ENCODE peak calls at places on chromosomes 6 and 20, in six cellular contexts. One of them, this sample, is unnamed. For H3K36me3, the result is how much of the 10 kb centered on the place peaks cover.

GRCh38 chr20:52340036-52340634 is 148.6 kb upstream of the ZFP64 start:
- DNase-seq in psoas muscle: no peak
- DNase-seq in body of pancreas: no peak
- DNase-seq in uterus: no peak
- DNase-seq in IMR-90: no peak
- DNase-seq in stomach: no peak
- DNase-seq in this sample: no peak

GRCh38 chr20:1269235-1269634 is 3.1 kb downstream of the SNPH start:
- DNase-seq in psoas muscle: no peak
- DNase-seq in body of pancreas: no peak
- DNase-seq in uterus: no peak
- DNase-seq in IMR-90: no peak
- DNase-seq in stomach: no peak
- DNase-seq in this sample: no peak

GRCh38 chr6:39929039-39929732 is 5.1 kb downstream of the MOCS1 start:
- DNase-seq in psoas muscle: no peak
- DNase-seq in body of pancreas: no peak
- DNase-seq in uterus: no peak
- DNase-seq in IMR-90: no peak
- DNase-seq in stomach: no peak
- DNase-seq in this sample: no peak

GRCh38 chr20:20010639-20011500 is 6.3 kb upstream of the NAA20 start:
- DNase-seq in psoas muscle: no peak
- DNase-seq in body of pancreas: no peak
- DNase-seq in uterus: no peak
- DNase-seq in IMR-90: peak
- DNase-seq in stomach: no peak
- DNase-seq in this sample: no peak

GRCh38 chr6:64505312-64505711 is 869.7 kb downstream of the PHF3 start:
- DNase-seq in psoas muscle: no peak
- DNase-seq in body of pancreas: no peak
- DNase-seq in uterus: no peak
- DNase-seq in IMR-90: no peak
- DNase-seq in stomach: no peak
- DNase-seq in this sample: peak

GRCh38 chr6:18386302-18386976 is 711 bp upstream of the RNF144B start:
- DNase-seq in psoas muscle: peak
- DNase-seq in body of pancreas: no peak
- DNase-seq in uterus: no peak
- DNase-seq in IMR-90: peak
- DNase-seq in stomach: peak
- DNase-seq in this sample: no peak

GRCh38 chr6:132147530-132148011 is 196.4 kb upstream of the CCN2 start:
- DNase-seq in psoas muscle: no peak
- DNase-seq in body of pancreas: no peak
- DNase-seq in uterus: no peak
- DNase-seq in IMR-90: peak
- DNase-seq in stomach: no peak
- DNase-seq in this sample: no peak

GRCh38 chr6:10567256-10568041 is 46.3 kb downstream of the GCNT2 start:
- DNase-seq in psoas muscle: no peak
- DNase-seq in body of pancreas: no peak
- DNase-seq in uterus: no peak
- DNase-seq in IMR-90: no peak
- DNase-seq in stomach: no peak
- DNase-seq in this sample: no peak

GRCh38 chr6:107676002-107676401 is 148.1 kb downstream of the SCML4 start:
- DNase-seq in psoas muscle: no peak
- DNase-seq in body of pancreas: no peak
- DNase-seq in uterus: peak
- DNase-seq in IMR-90: no peak
- DNase-seq in stomach: no peak
- DNase-seq in this sample: no peak

GRCh38 chr6:110285306-110286060 is 72.7 kb downstream of the METTL24 start:
- DNase-seq in psoas muscle: no peak
- DNase-seq in body of pancreas: no peak
- DNase-seq in uterus: no peak
- DNase-seq in IMR-90: no peak
- DNase-seq in stomach: peak
- DNase-seq in this sample: no peak

GRCh38 chr20:23638309-23638708 is 554 bp upstream of the CST3 start:
- DNase-seq in psoas muscle: no peak
- DNase-seq in body of pancreas: no peak
- DNase-seq in uterus: no peak
- DNase-seq in IMR-90: no peak
- DNase-seq in stomach: no peak
- DNase-seq in this sample: no peak

GRCh38 chr6:141133346-141133745 is 999.4 kb upstream of the GJE1 start:
- DNase-seq in psoas muscle: no peak
- DNase-seq in body of pancreas: no peak
- DNase-seq in uterus: no peak
- DNase-seq in IMR-90: peak
- DNase-seq in stomach: no peak
- DNase-seq in this sample: no peak

GRCh38 chr6:35681298-35681697 is 7.4 kb downstream of the FKBP5 start:
- DNase-seq in psoas muscle: no peak
- DNase-seq in body of pancreas: no peak
- DNase-seq in uterus: no peak
- DNase-seq in IMR-90: no peak
- DNase-seq in stomach: no peak
- DNase-seq in this sample: no peak

GRCh38 chr6:70790483-70790882 is 122.8 kb downstream of the SMAP1 start:
- DNase-seq in psoas muscle: no peak
- DNase-seq in body of pancreas: no peak
- DNase-seq in uterus: no peak
- DNase-seq in IMR-90: no peak
- DNase-seq in stomach: no peak
- DNase-seq in this sample: no peak

GRCh38 chr6:15893556-15894253 is 230.9 kb upstream of the DTNBP1 start:
- DNase-seq in psoas muscle: no peak
- DNase-seq in body of pancreas: no peak
- DNase-seq in uterus: no peak
- DNase-seq in IMR-90: peak
- DNase-seq in stomach: no peak
- DNase-seq in this sample: no peak

GRCh38 chr6:165616116-165616515 is 46.9 kb downstream of the PDE10A start:
- DNase-seq in psoas muscle: no peak
- DNase-seq in body of pancreas: no peak
- DNase-seq in uterus: no peak
- DNase-seq in IMR-90: peak
- DNase-seq in stomach: no peak
- DNase-seq in this sample: no peak

GRCh38 chr6:113723182-113723581 is 134.0 kb upstream of the MARCKS start:
- DNase-seq in psoas muscle: no peak
- DNase-seq in body of pancreas: no peak
- DNase-seq in uterus: no peak
- DNase-seq in IMR-90: peak
- DNase-seq in stomach: no peak
- DNase-seq in this sample: no peak

GRCh38 chr20:36604952-36605308 is 649 bp upstream of the RAB5IF start:
- DNase-seq in psoas muscle: peak
- DNase-seq in body of pancreas: peak
- DNase-seq in uterus: peak
- DNase-seq in IMR-90: no peak
- DNase-seq in stomach: peak
- DNase-seq in this sample: peak

GRCh38 chr20:17419459-17419858 is 111.7 kb downstream of the BFSP1 start:
- DNase-seq in psoas muscle: no peak
- DNase-seq in body of pancreas: no peak
- DNase-seq in uterus: no peak
- DNase-seq in IMR-90: no peak
- DNase-seq in stomach: no peak
- DNase-seq in this sample: no peak

GRCh38 chr6:35727206-35727934 is 9.5 kb upstream of the ARMC12 start:
- DNase-seq in psoas muscle: peak
- DNase-seq in body of pancreas: peak
- DNase-seq in uterus: peak
- DNase-seq in IMR-90: peak
- DNase-seq in stomach: peak
- DNase-seq in this sample: no peak

GRCh38 chr20:20549267-20549612 is 163.2 kb downstream of the RALGAPA2 start:
- DNase-seq in psoas muscle: no peak
- DNase-seq in body of pancreas: peak
- DNase-seq in uterus: no peak
- DNase-seq in IMR-90: no peak
- DNase-seq in stomach: peak
- DNase-seq in this sample: no peak

GRCh38 chr20:40694246-40694645 is 5.2 kb upstream of the MAFB start:
- DNase-seq in psoas muscle: no peak
- DNase-seq in body of pancreas: no peak
- DNase-seq in uterus: no peak
- DNase-seq in IMR-90: no peak
- DNase-seq in stomach: no peak
- DNase-seq in this sample: no peak

GRCh38 chr20:50408526-50409364 is 101.4 kb upstream of the PTPN1 start:
- DNase-seq in psoas muscle: no peak
- DNase-seq in body of pancreas: no peak
- DNase-seq in uterus: no peak
- DNase-seq in IMR-90: no peak
- DNase-seq in stomach: no peak
- DNase-seq in this sample: no peak

GRCh38 chr6:3372184-3372846 is 84.5 kb downstream of the SLC22A23 start:
- DNase-seq in psoas muscle: no peak
- DNase-seq in body of pancreas: no peak
- DNase-seq in uterus: no peak
- DNase-seq in IMR-90: no peak
- DNase-seq in stomach: no peak
- DNase-seq in this sample: no peak
- TF ChIP-seq CTCF in psoas muscle: no peak
- TF ChIP-seq CTCF in body of pancreas: no peak
- TF ChIP-seq CTCF in uterus: no peak
- TF ChIP-seq CTCF in IMR-90: no peak
- TF ChIP-seq CTCF in stomach: no peak
- TF ChIP-seq CTCF in this sample: no peak

DNA sequence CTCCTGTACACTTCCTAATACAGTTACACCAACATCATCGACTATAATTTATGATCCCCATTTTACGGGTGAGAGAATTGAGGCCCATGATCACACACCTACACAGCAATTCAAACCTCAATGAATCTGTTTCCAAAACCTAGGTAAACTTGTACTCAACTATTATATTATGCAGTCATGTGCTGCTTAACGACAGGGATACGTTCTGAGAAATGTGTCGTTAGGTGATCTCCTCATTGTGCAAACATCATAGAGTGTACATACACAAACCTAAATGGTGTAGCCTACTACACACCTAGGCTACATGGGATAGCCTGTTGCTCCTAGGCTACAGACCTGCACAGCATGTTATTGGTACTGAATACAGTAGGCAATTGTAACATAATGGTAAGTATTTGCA is 385.6 kb downstream of the ARHGAP18 start:
- DNase-seq in psoas muscle: no peak
- DNase-seq in body of pancreas: no peak
- DNase-seq in uterus: no peak
- DNase-seq in IMR-90: no peak
- DNase-seq in stomach: no peak
- DNase-seq in this sample: no peak
- H3K36me3 ChIP-seq in psoas muscle: under half
- H3K36me3 ChIP-seq in body of pancreas: under half
- H3K36me3 ChIP-seq in uterus: under half
- H3K36me3 ChIP-seq in IMR-90: under half
- H3K36me3 ChIP-seq in stomach: half or more
- H3K36me3 ChIP-seq in this sample: under half

DNA sequence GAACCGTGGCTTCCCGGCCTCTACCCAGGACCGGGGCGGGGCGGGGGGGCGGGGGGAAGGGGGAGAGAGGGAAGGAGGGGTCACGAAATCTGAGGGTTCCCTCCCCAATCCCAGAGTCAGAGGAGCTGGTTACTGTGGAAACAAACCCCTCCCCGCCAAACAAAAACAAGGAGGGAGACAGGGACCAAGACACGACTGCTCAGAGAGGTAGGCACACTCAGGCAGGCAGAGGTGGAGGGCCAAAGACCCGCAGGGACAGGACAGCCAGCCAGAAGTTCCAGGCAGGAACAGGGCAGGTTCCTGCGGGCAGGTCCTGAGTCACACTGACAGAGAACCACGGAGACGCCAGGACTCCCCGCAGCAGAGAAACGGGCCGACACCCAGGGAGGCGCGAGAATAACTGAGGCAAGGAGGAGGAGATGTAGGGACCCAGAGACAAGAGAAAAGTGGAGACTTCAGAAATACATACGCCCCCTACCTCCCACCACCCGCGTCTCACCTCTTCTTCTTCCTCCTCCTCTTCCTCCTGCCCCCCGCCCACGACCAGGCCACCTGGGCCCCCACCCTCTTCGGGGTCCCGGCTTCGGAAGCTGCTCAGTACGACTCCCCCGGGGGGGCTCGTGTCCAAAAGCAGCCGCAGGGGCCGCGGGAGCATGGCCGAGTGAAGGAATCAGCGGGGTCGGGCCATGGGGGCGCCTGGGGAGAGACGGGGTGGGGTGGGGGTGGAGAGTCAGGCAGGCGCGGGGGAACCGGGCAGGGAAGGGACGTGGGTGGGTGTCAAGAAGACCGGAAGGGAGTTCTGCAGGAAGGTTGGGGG is 578 bp downstream of the RGL2 start:
- DNase-seq in psoas muscle: peak
- DNase-seq in body of pancreas: peak
- DNase-seq in uterus: peak
- DNase-seq in IMR-90: peak
- DNase-seq in stomach: peak
- DNase-seq in this sample: peak
- TF ChIP-seq CTCF in psoas muscle: no peak
- TF ChIP-seq CTCF in body of pancreas: no peak
- TF ChIP-seq CTCF in uterus: no peak
- TF ChIP-seq CTCF in IMR-90: no peak
- TF ChIP-seq CTCF in stomach: no peak
- TF ChIP-seq CTCF in this sample: peak

GRCh38 chr20:32849577-32849976 is 9.1 kb upstream of the EFCAB8 start:
- DNase-seq in psoas muscle: no peak
- DNase-seq in body of pancreas: no peak
- DNase-seq in uterus: no peak
- DNase-seq in IMR-90: no peak
- DNase-seq in stomach: no peak
- DNase-seq in this sample: no peak

GRCh38 chr20:32858873-32859372 is at the start of gene EFCAB8:
- DNase-seq in psoas muscle: no peak
- DNase-seq in body of pancreas: no peak
- DNase-seq in uterus: no peak
- DNase-seq in IMR-90: no peak
- DNase-seq in stomach: no peak
- DNase-seq in this sample: no peak

GRCh38 chr20:32858189-32858588 is 534 bp upstream of the EFCAB8 start:
- DNase-seq in psoas muscle: no peak
- DNase-seq in body of pancreas: no peak
- DNase-seq in uterus: no peak
- DNase-seq in IMR-90: no peak
- DNase-seq in stomach: no peak
- DNase-seq in this sample: no peak

GRCh38 chr20:32859961-32860360 is 1.2 kb downstream of the EFCAB8 start:
- DNase-seq in psoas muscle: no peak
- DNase-seq in body of pancreas: no peak
- DNase-seq in uterus: no peak
- DNase-seq in IMR-90: no peak
- DNase-seq in stomach: no peak
- DNase-seq in this sample: no peak

DNA sequence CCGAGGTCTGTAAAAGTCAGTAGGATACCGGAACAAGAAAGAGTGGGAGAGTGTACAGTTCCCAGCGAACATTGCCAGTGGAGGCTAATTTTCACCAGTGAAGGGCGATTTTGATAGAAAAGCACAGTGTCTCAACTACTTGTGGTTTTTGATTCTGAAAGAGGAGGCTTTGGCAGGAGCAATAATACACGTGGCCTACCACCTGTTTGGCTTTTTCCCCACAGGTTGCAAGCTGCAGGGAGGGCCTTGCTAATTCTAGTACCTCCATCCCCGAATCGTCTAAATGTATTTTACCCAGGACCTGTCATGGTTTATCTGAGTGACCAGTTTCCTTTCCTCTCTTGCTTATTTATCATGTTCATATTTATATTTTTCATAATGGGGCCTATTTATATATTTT is 3.3 kb upstream of the EFCAB8 start:
- DNase-seq in psoas muscle: no peak
- DNase-seq in body of pancreas: no peak
- DNase-seq in uterus: no peak
- DNase-seq in IMR-90: no peak
- DNase-seq in stomach: no peak
- DNase-seq in this sample: no peak
- H3K36me3 ChIP-seq in psoas muscle: under half
- H3K36me3 ChIP-seq in body of pancreas: under half
- H3K36me3 ChIP-seq in uterus: under half
- H3K36me3 ChIP-seq in IMR-90: under half
- H3K36me3 ChIP-seq in stomach: half or more
- H3K36me3 ChIP-seq in this sample: half or more

This sample was measured in DND-41.